ENCODE peak calls at places on chromosomes 11 and 22, in eight cellular contexts. One of them, this sample, is unnamed.

GRCh38 chr22:22182218-22182989 is 62.2 kb upstream of the VPREB1 start:
- DNase-seq in NB4: no peak
- DNase-seq in nephron progenitor cell: no peak
- DNase-seq in fibroblast of lung: no peak
- DNase-seq in cardiac muscle cell: no peak
- DNase-seq in body of pancreas: no peak
- DNase-seq in astrocyte: no peak
- DNase-seq in GM12865: no peak
- DNase-seq in this sample: no peak

GRCh38 chr11:124415356-124415923 is 9.2 kb downstream of the OR8B4 start:
- DNase-seq in NB4: peak; percentile 61
- DNase-seq in nephron progenitor cell: no peak
- DNase-seq in fibroblast of lung: peak; percentile 74
- DNase-seq in cardiac muscle cell: peak; percentile 60
- DNase-seq in body of pancreas: no peak
- DNase-seq in astrocyte: peak; percentile 26
- DNase-seq in GM12865: peak; percentile 67
- DNase-seq in this sample: no peak

GRCh38 chr11:62923634-62924411 is 2.7 kb upstream of the CHRM1 start:
- DNase-seq in NB4: no peak
- DNase-seq in nephron progenitor cell: peak; percentile 49
- DNase-seq in fibroblast of lung: no peak
- DNase-seq in cardiac muscle cell: peak; percentile 52
- DNase-seq in body of pancreas: peak; percentile 25
- DNase-seq in astrocyte: no peak
- DNase-seq in GM12865: peak; percentile 71
- DNase-seq in this sample: peak; percentile 37

GRCh38 chr11:74462009-74462408 is 5.3 kb downstream of the KCNE3 start:
- DNase-seq in NB4: peak; percentile 97
- DNase-seq in nephron progenitor cell: no peak
- DNase-seq in fibroblast of lung: peak; percentile 61
- DNase-seq in cardiac muscle cell: no peak
- DNase-seq in body of pancreas: peak; percentile 87
- DNase-seq in astrocyte: no peak
- DNase-seq in GM12865: no peak
- DNase-seq in this sample: no peak

GRCh38 chr11:45082744-45083543 is 63.5 kb upstream of the PRDM11 start:
- DNase-seq in NB4: peak; percentile 76
- DNase-seq in nephron progenitor cell: no peak
- DNase-seq in fibroblast of lung: no peak
- DNase-seq in cardiac muscle cell: no peak
- DNase-seq in body of pancreas: no peak
- DNase-seq in astrocyte: no peak
- DNase-seq in GM12865: no peak
- DNase-seq in this sample: no peak

GRCh38 chr22:47366026-47366767 is 603.7 kb downstream of the TBC1D22A start:
- DNase-seq in NB4: no peak
- DNase-seq in nephron progenitor cell: no peak
- DNase-seq in fibroblast of lung: no peak
- DNase-seq in cardiac muscle cell: no peak
- DNase-seq in body of pancreas: no peak
- DNase-seq in astrocyte: no peak
- DNase-seq in GM12865: no peak
- DNase-seq in this sample: no peak

GRCh38 chr11:95972055-95972454 is 48.1 kb upstream of the MTMR2 start:
- DNase-seq in NB4: no peak
- DNase-seq in nephron progenitor cell: no peak
- DNase-seq in fibroblast of lung: peak; percentile 66
- DNase-seq in cardiac muscle cell: no peak
- DNase-seq in body of pancreas: no peak
- DNase-seq in astrocyte: no peak
- DNase-seq in GM12865: no peak
- DNase-seq in this sample: no peak

GRCh38 chr22:43828711-43829447 is 16.8 kb upstream of the EFCAB6 start:
- DNase-seq in NB4: peak; percentile 49
- DNase-seq in nephron progenitor cell: no peak
- DNase-seq in fibroblast of lung: peak; percentile 98
- DNase-seq in cardiac muscle cell: peak; percentile 46
- DNase-seq in body of pancreas: no peak
- DNase-seq in astrocyte: peak; percentile 10
- DNase-seq in GM12865: no peak
- DNase-seq in this sample: no peak

GRCh38 chr11:96143016-96143670 is 199.9 kb downstream of the MAML2 start:
- DNase-seq in NB4: no peak
- DNase-seq in nephron progenitor cell: no peak
- DNase-seq in fibroblast of lung: peak; percentile 73
- DNase-seq in cardiac muscle cell: no peak
- DNase-seq in body of pancreas: no peak
- DNase-seq in astrocyte: no peak
- DNase-seq in GM12865: no peak
- DNase-seq in this sample: no peak

GRCh38 chr11:67056640-67057409 is at the start of gene RHOD:
- DNase-seq in NB4: no peak
- DNase-seq in nephron progenitor cell: peak; percentile 78
- DNase-seq in fibroblast of lung: no peak
- DNase-seq in cardiac muscle cell: peak; percentile 81
- DNase-seq in body of pancreas: peak; percentile 82
- DNase-seq in astrocyte: no peak
- DNase-seq in GM12865: no peak
- DNase-seq in this sample: peak; percentile 29

GRCh38 chr11:57306156-57306876 is 18.4 kb downstream of the TNKS1BP1 start:
- DNase-seq in NB4: no peak
- DNase-seq in nephron progenitor cell: no peak
- DNase-seq in fibroblast of lung: peak; percentile 73
- DNase-seq in cardiac muscle cell: no peak
- DNase-seq in body of pancreas: no peak
- DNase-seq in astrocyte: no peak
- DNase-seq in GM12865: no peak
- DNase-seq in this sample: no peak

GRCh38 chr11:8036002-8036802 is 44.8 kb upstream of the TUB start:
- DNase-seq in NB4: no peak
- DNase-seq in nephron progenitor cell: no peak
- DNase-seq in fibroblast of lung: no peak
- DNase-seq in cardiac muscle cell: no peak
- DNase-seq in body of pancreas: no peak
- DNase-seq in astrocyte: no peak
- DNase-seq in GM12865: no peak
- DNase-seq in this sample: no peak

GRCh38 chr11:11179239-11179638 is 173.8 kb downstream of the CSNK2A3 start:
- DNase-seq in NB4: no peak
- DNase-seq in nephron progenitor cell: no peak
- DNase-seq in fibroblast of lung: peak; percentile 77
- DNase-seq in cardiac muscle cell: no peak
- DNase-seq in body of pancreas: no peak
- DNase-seq in astrocyte: peak; percentile 79
- DNase-seq in GM12865: no peak
- DNase-seq in this sample: no peak

GRCh38 chr11:125625594-125626380 is 824 bp downstream of the CHEK1 start:
- DNase-seq in NB4: peak; percentile 94
- DNase-seq in nephron progenitor cell: peak; percentile 90
- DNase-seq in fibroblast of lung: peak; percentile 91
- DNase-seq in cardiac muscle cell: peak; percentile 93
- DNase-seq in body of pancreas: peak; percentile 88
- DNase-seq in astrocyte: peak; percentile 80
- DNase-seq in GM12865: peak; percentile 94
- DNase-seq in this sample: peak; percentile 93

DNA sequence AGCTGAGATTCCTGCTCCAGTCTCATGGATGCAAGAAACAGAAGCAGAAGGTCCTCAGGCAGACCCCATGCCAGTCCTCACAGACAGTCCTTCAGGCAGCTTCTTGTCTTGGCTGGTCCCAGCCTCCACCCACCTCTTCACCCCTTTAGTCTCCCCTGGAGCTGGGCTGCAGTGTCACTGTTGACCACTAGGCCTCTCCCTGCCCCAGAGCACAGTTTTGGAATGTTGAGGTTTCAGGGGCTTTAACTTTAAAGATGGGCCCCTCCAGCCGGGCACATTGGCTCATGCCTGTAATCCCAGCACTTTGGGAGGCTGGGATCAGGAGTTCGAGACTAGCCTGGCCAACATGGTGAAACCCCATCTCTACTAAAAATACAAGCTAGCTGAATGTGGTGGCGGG is 39.5 kb upstream of the GCAT start:
- DNase-seq in NB4: no peak
- DNase-seq in nephron progenitor cell: no peak
- DNase-seq in fibroblast of lung: no peak
- DNase-seq in cardiac muscle cell: no peak
- DNase-seq in body of pancreas: no peak
- DNase-seq in astrocyte: no peak
- DNase-seq in GM12865: no peak
- DNase-seq in this sample: no peak
- TF ChIP-seq CTCF in NB4: peak; percentile 54
- TF ChIP-seq CTCF in nephron progenitor cell: peak; percentile 22
- TF ChIP-seq CTCF in fibroblast of lung: peak; percentile 40
- TF ChIP-seq CTCF in cardiac muscle cell: peak; percentile 28
- TF ChIP-seq CTCF in body of pancreas: no peak
- TF ChIP-seq CTCF in astrocyte: peak; percentile 22
- TF ChIP-seq CTCF in GM12865: peak; percentile 24
- TF ChIP-seq CTCF in this sample: peak; percentile 46

DNA sequence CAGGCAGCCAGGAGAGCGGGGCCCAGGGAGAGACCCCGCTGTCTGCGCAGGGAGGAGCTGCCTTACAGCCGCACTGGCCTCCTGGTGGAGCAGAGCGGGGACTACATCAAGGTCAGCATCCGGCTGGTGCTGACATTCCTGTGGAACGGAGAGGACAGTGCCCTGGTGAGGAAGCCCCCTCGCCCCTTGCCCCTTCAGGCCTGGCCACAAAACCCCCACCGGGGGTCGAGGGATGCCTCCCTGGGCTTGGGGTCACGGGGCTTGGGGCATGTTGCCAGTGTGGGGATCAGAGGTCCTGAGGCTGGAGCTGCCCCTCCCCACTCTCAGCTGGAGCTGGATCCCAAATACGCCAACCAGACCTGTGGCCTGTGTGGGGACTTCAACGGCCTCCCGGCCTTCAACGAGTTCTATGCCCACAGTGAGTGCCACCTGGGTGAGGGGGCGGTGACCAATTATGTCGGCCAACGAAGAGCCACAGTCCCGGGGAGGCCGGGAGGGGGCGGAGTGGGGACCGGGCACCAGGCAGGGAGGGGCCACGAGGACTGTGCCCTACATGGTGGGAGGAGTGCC is 4.2 kb downstream of the MUC5B start:
- DNase-seq in NB4: no peak
- DNase-seq in nephron progenitor cell: peak; percentile 56
- DNase-seq in fibroblast of lung: no peak
- DNase-seq in cardiac muscle cell: no peak
- DNase-seq in body of pancreas: peak; percentile 5
- DNase-seq in astrocyte: no peak
- DNase-seq in GM12865: no peak
- DNase-seq in this sample: no peak
- TF ChIP-seq CTCF in NB4: peak; percentile 10
- TF ChIP-seq CTCF in nephron progenitor cell: peak; percentile 58
- TF ChIP-seq CTCF in fibroblast of lung: peak; percentile 14
- TF ChIP-seq CTCF in cardiac muscle cell: peak; percentile 29
- TF ChIP-seq CTCF in body of pancreas: no peak
- TF ChIP-seq CTCF in astrocyte: peak; percentile 4
- TF ChIP-seq CTCF in GM12865: no peak
- TF ChIP-seq CTCF in this sample: peak; percentile 53

GRCh38 chr11:68328374-68329091 is 16.1 kb downstream of the LRP5 start:
- DNase-seq in NB4: peak; percentile 74
- DNase-seq in nephron progenitor cell: peak; percentile 57
- DNase-seq in fibroblast of lung: no peak
- DNase-seq in cardiac muscle cell: no peak
- DNase-seq in body of pancreas: peak; percentile 70
- DNase-seq in astrocyte: no peak
- DNase-seq in GM12865: no peak
- DNase-seq in this sample: peak; percentile 63
- TF ChIP-seq CTCF in NB4: no peak
- TF ChIP-seq CTCF in nephron progenitor cell: no peak
- TF ChIP-seq CTCF in fibroblast of lung: no peak
- TF ChIP-seq CTCF in cardiac muscle cell: no peak
- TF ChIP-seq CTCF in body of pancreas: no peak
- TF ChIP-seq CTCF in astrocyte: no peak
- TF ChIP-seq CTCF in GM12865: no peak
- TF ChIP-seq CTCF in this sample: no peak

GRCh38 chr11:119907934-119908760 is 179.1 kb upstream of the NECTIN1 start:
- DNase-seq in NB4: peak; percentile 31
- DNase-seq in nephron progenitor cell: no peak
- DNase-seq in fibroblast of lung: no peak
- DNase-seq in cardiac muscle cell: no peak
- DNase-seq in body of pancreas: no peak
- DNase-seq in astrocyte: no peak
- DNase-seq in GM12865: no peak
- DNase-seq in this sample: no peak
- TF ChIP-seq CTCF in NB4: no peak
- TF ChIP-seq CTCF in nephron progenitor cell: no peak
- TF ChIP-seq CTCF in fibroblast of lung: no peak
- TF ChIP-seq CTCF in cardiac muscle cell: no peak
- TF ChIP-seq CTCF in body of pancreas: no peak
- TF ChIP-seq CTCF in astrocyte: no peak
- TF ChIP-seq CTCF in GM12865: no peak
- TF ChIP-seq CTCF in this sample: no peak

GRCh38 chr11:17353228-17354021 is 1.8 kb downstream of the NCR3LG1 start:
- DNase-seq in NB4: peak; percentile 88
- DNase-seq in nephron progenitor cell: peak; percentile 75
- DNase-seq in fibroblast of lung: peak; percentile 78
- DNase-seq in cardiac muscle cell: peak; percentile 87
- DNase-seq in body of pancreas: peak; percentile 75
- DNase-seq in astrocyte: peak; percentile 77
- DNase-seq in GM12865: peak; percentile 33
- DNase-seq in this sample: peak; percentile 64

GRCh38 chr11:17350455-17351170 is 987 bp upstream of the NCR3LG1 start:
- DNase-seq in NB4: peak; percentile 34
- DNase-seq in nephron progenitor cell: no peak
- DNase-seq in fibroblast of lung: peak; percentile 10
- DNase-seq in cardiac muscle cell: no peak
- DNase-seq in body of pancreas: no peak
- DNase-seq in astrocyte: no peak
- DNase-seq in GM12865: no peak
- DNase-seq in this sample: no peak

GRCh38 chr11:17352925-17353227 is 1.3 kb downstream of the NCR3LG1 start:
- DNase-seq in NB4: peak; percentile 66
- DNase-seq in nephron progenitor cell: peak; percentile 22
- DNase-seq in fibroblast of lung: peak; percentile 57
- DNase-seq in cardiac muscle cell: peak; percentile 30
- DNase-seq in body of pancreas: peak; percentile 52
- DNase-seq in astrocyte: no peak
- DNase-seq in GM12865: peak; percentile 50
- DNase-seq in this sample: no peak

GRCh38 chr11:17351171-17351509 is 460 bp upstream of the NCR3LG1 start:
- DNase-seq in NB4: no peak
- DNase-seq in nephron progenitor cell: no peak
- DNase-seq in fibroblast of lung: no peak
- DNase-seq in cardiac muscle cell: no peak
- DNase-seq in body of pancreas: no peak
- DNase-seq in astrocyte: no peak
- DNase-seq in GM12865: no peak
- DNase-seq in this sample: no peak

DNA sequence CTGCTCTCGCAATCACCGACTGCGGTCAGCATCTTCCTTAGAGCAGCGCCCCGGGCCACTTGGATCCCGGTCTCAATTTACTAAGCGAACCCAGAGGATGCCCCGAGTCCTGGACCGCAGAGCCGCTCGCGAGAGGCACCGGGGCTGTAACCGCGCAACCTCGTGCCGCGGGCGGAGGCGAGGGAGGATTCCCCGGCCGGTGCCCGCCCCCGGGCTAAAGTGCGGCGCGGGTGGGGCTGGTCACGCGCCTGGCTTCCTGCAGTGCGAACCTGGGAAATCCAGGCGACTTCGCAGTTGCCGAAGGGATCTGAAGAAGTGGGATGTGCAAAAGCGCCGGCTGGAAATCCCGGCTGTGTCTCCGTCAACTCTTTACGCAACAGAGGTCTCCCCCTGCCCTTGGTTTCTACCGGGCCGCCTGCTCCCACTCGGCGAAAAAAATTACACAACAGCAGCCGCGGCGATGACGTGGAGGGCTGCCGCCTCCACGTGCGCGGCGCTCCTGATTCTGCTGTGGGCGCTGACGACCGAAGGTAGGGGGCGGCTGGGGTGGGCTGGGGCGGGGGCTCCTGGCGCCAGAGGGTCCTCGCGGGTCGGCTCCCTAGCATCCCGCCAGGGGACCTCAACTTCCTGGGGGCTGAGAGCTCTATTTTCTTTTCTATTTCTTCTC is at the start of gene NCR3LG1:
- DNase-seq in NB4: peak; percentile 83
- DNase-seq in nephron progenitor cell: peak; percentile 51
- DNase-seq in fibroblast of lung: peak; percentile 78
- DNase-seq in cardiac muscle cell: peak; percentile 42
- DNase-seq in body of pancreas: peak; percentile 58
- DNase-seq in astrocyte: peak; percentile 53
- DNase-seq in GM12865: peak; percentile 23
- DNase-seq in this sample: peak; percentile 25
- TF ChIP-seq CTCF in NB4: no peak
- TF ChIP-seq CTCF in nephron progenitor cell: no peak
- TF ChIP-seq CTCF in fibroblast of lung: no peak
- TF ChIP-seq CTCF in cardiac muscle cell: no peak
- TF ChIP-seq CTCF in body of pancreas: no peak
- TF ChIP-seq CTCF in astrocyte: no peak
- TF ChIP-seq CTCF in GM12865: no peak
- TF ChIP-seq CTCF in this sample: no peak